ENCODE peak calls at places on chromosomes 5 and 9, in five cellular contexts. B, N, Z, G and X are unnamed samples.

GRCh38 chr5:139061856-139062255 is 136.3 kb downstream of the SIL1 start:
- DNase-seq in B (no peak), N (no peak), Z (no peak), G (no peak), X (no peak)

GRCh38 chr9:137276757-137277328 is 683 bp upstream of the TOR4A start:
- DNase-seq in B (no peak), N (no peak), Z (peak; percentile 91), G (peak; percentile 87), X (no peak)

GRCh38 chr5:126015244-126016054 is 407.8 kb upstream of the GRAMD2B start:
- DNase-seq in B (no peak), N (no peak), Z (no peak), G (no peak), X (no peak)

GRCh38 chr9:106772523-106773290 is 90.3 kb upstream of the ZNF462 start:
- DNase-seq in B (peak; percentile 41), N (no peak), Z (no peak), G (no peak), X (no peak)

GRCh38 chr5:61625682-61626620 is 293.9 kb downstream of the ZSWIM6 start:
- DNase-seq in B (peak; percentile 46), N (no peak), Z (peak; percentile 67), G (peak; percentile 89), X (peak; percentile 61)

GRCh38 chr5:20636686-20637085 is 648.7 kb upstream of the CDH18 start:
- DNase-seq in B (no peak), N (no peak), Z (no peak), G (no peak), X (no peak)

GRCh38 chr9:99633260-99633659 is 188.4 kb upstream of the NR4A3 start:
- DNase-seq in B (no peak), N (no peak), Z (no peak), G (no peak), X (no peak)

GRCh38 chr5:144121577-144121976 is 48.9 kb downstream of the YIPF5 start:
- DNase-seq in B (no peak), N (no peak), Z (no peak), G (no peak), X (no peak)

GRCh38 chr5:177093803-177094202 is 7.1 kb downstream of the FGFR4 start:
- DNase-seq in B (no peak), N (no peak), Z (no peak), G (no peak), X (no peak)

GRCh38 chr5:138696501-138696900 is 56.7 kb upstream of the CTNNA1 start:
- DNase-seq in B (peak; percentile 70), N (no peak), Z (no peak), G (no peak), X (no peak)

GRCh38 chr5:153222956-153223355 is 267.5 kb upstream of the GRIA1 start:
- DNase-seq in B (peak; percentile 91), N (no peak), Z (no peak), G (no peak), X (no peak)

GRCh38 chr5:138745268-138745667 is 8.0 kb upstream of the CTNNA1 start:
- DNase-seq in B (no peak), N (no peak), Z (no peak), G (peak; percentile 57), X (no peak)

GRCh38 chr5:50359187-50359586 is 81.9 kb downstream of the EMB start:
- DNase-seq in B (no peak), N (no peak), Z (no peak), G (no peak), X (no peak)

GRCh38 chr5:97094579-97095317 is 47.7 kb downstream of the LIX1 start:
- DNase-seq in B (no peak), N (no peak), Z (no peak), G (no peak), X (no peak)

GRCh38 chr9:880725-881124 is 39.2 kb downstream of the DMRT1 start:
- DNase-seq in B (no peak), N (no peak), Z (no peak), G (no peak), X (no peak)

GRCh38 chr5:172052454-172053236 is 46.2 kb upstream of the FBXW11 start:
- DNase-seq in B (no peak), N (no peak), Z (peak; percentile 13), G (no peak), X (no peak)

GRCh38 chr5:9057406-9058000 is 488.4 kb downstream of the SEMA5A start:
- DNase-seq in B (no peak), N (no peak), Z (no peak), G (no peak), X (no peak)

GRCh38 chr9:20242767-20243166 is 379.5 kb downstream of the MLLT3 start:
- DNase-seq in B (no peak), N (no peak), Z (no peak), G (no peak), X (no peak)

GRCh38 chr5:107533946-107534876 is 136.5 kb downstream of the EFNA5 start:
- DNase-seq in B (no peak), N (no peak), Z (no peak), G (no peak), X (no peak)

GRCh38 chr5:149795360-149795759 is 65.2 kb downstream of the PPARGC1B start:
- DNase-seq in B (no peak), N (no peak), Z (no peak), G (no peak), X (no peak)

GRCh38 chr5:83721878-83722779 is 1.5 kb upstream of the HAPLN1 start:
- DNase-seq in B (peak; percentile 78), N (no peak), Z (no peak), G (peak; percentile 59), X (no peak)

GRCh38 chr5:1470762-1471211 is 25.5 kb upstream of the SLC6A3 start:
- DNase-seq in B (no peak), N (no peak), Z (no peak), G (no peak), X (no peak)

GRCh38 chr9:70679845-70680244 is 265.4 kb upstream of the KLF9 start:
- DNase-seq in B (no peak), N (no peak), Z (no peak), G (no peak), X (no peak)

GRCh38 chr9:4904322-4905134 is 80.5 kb upstream of the JAK2 start:
- DNase-seq in B (no peak), N (no peak), Z (no peak), G (no peak), X (no peak)

GRCh38 chr9:114805670-114806551 is at the start of gene TNFSF15:
- DNase-seq in B (peak; percentile 90), N (no peak), Z (peak; percentile 8), G (peak; percentile 70), X (no peak)

GRCh38 chr9:2916382-2916985 is 72.6 kb upstream of the PUM3 start:
- DNase-seq in B (no peak), N (no peak), Z (no peak), G (no peak), X (no peak)

GRCh38 chr9:127112056-127112455 is 10.4 kb downstream of the ANGPTL2 start:
- DNase-seq in B (peak; percentile 43), N (no peak), Z (peak; percentile 73), G (peak; percentile 61), X (no peak)

GRCh38 chr5:96901384-96901783 is 25.1 kb downstream of the ERAP2 start:
- DNase-seq in B (no peak), N (no peak), Z (no peak), G (no peak), X (no peak)

GRCh38 chr9:70043689-70044449 is at the start of gene MAMDC2:
- DNase-seq in B (no peak), N (no peak), Z (peak; percentile 66), G (peak; percentile 53), X (peak; percentile 48)

GRCh38 chr5:146009020-146009419 is 72.6 kb downstream of the SH3RF2 start:
- DNase-seq in B (no peak), N (no peak), Z (no peak), G (no peak), X (no peak)

GRCh38 chr9:9631302-9631701 is 981.5 kb downstream of the PTPRD start:
- DNase-seq in B (no peak), N (no peak), Z (no peak), G (no peak), X (no peak)

GRCh38 chr5:53549792-53550191 is 10.6 kb upstream of the NDUFS4 start:
- DNase-seq in B (no peak), N (no peak), Z (no peak), G (no peak), X (no peak)

GRCh38 chr5:14668247-14668646 is 3.7 kb downstream of the OTULIN start:
- DNase-seq in B (no peak), N (no peak), Z (no peak), G (no peak), X (no peak)

GRCh38 chr5:173629628-173630027 is 13.2 kb upstream of the BOD1 start:
- DNase-seq in B (no peak), N (no peak), Z (no peak), G (no peak), X (no peak)

GRCh38 chr5:93850311-93850710 is 108.9 kb upstream of the POU5F2 start:
- DNase-seq in B (no peak), N (no peak), Z (no peak), G (no peak), X (no peak)
- TF ChIP-seq CTCF in B (no peak), N (no peak), Z (no peak), G (no peak), X (no peak)

DNA sequence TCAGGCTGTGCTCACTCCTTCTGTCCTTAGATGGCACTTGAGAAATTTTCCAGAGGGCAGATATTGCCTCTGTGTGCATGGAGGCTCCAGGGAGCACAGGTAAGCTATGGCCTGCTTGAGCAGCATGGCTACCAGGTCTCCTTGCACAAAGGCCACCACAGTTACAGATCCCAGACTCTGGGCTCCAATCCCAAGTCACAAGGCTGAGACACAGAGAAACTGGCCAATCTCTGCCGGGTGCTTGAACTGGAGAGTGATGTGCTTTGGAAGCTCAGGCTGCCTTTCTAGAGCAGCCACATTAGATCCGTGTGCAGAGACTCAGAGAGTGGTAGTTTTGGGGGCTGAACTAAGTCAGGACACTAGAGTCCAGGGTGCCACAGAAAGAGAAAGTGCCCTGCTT is 145.7 kb downstream of the SEMA6A start:
- DNase-seq in B (no peak), N (no peak), Z (no peak), G (no peak), X (no peak)
- TF ChIP-seq CTCF in B (no peak), N (no peak), Z (no peak), G (no peak), X (no peak)

GRCh38 chr5:133247881-133248642 is 196.2 kb downstream of the HSPA4 start:
- DNase-seq in B (no peak), N (no peak), Z (no peak), G (peak; percentile 37), X (no peak)
- TF ChIP-seq CTCF in B (no peak), N (no peak), Z (no peak), G (peak; percentile 37), X (peak; percentile 21)

GRCh38 chr5:25160851-25161348 is 516.1 kb upstream of the CDH10 start:
- DNase-seq in B (no peak), N (no peak), Z (no peak), G (no peak), X (no peak)
- TF ChIP-seq CTCF in B (no peak), N (no peak), Z (no peak), G (no peak), X (no peak)